ENCODE peak calls at places on chromosomes 6 and 20, in ten cellular contexts. One of them, this sample, is unnamed.

GRCh38 chr6:130840050-130840449 is 12.8 kb downstream of the SMLR1 start:
- DNase-seq in psoas muscle: no peak
- DNase-seq in HCT116: no peak
- DNase-seq in vagina: no peak
- DNase-seq in endothelial cell of umbilical vein: no peak
- DNase-seq in colonic mucosa: no peak
- DNase-seq in H9: no peak
- DNase-seq in IMR-90: no peak
- DNase-seq in effector memory CD4-positive, alpha-beta T cell: no peak
- DNase-seq in left lung: no peak
- DNase-seq in this sample: no peak

GRCh38 chr6:155690820-155691219 is 235.2 kb upstream of the NOX3 start:
- DNase-seq in psoas muscle: no peak
- DNase-seq in HCT116: no peak
- DNase-seq in vagina: no peak
- DNase-seq in endothelial cell of umbilical vein: no peak
- DNase-seq in colonic mucosa: no peak
- DNase-seq in H9: no peak
- DNase-seq in IMR-90: no peak
- DNase-seq in effector memory CD4-positive, alpha-beta T cell: no peak
- DNase-seq in left lung: no peak
- DNase-seq in this sample: no peak

GRCh38 chr20:50304883-50305635 is 114.4 kb downstream of the CEBPB start:
- DNase-seq in psoas muscle: peak; percentile 94
- DNase-seq in HCT116: no peak
- DNase-seq in vagina: no peak
- DNase-seq in endothelial cell of umbilical vein: no peak
- DNase-seq in colonic mucosa: peak; percentile 73
- DNase-seq in H9: peak; percentile 29
- DNase-seq in IMR-90: peak; percentile 99
- DNase-seq in effector memory CD4-positive, alpha-beta T cell: no peak
- DNase-seq in left lung: peak; percentile 79
- DNase-seq in this sample: peak; percentile 95

GRCh38 chr6:4606016-4606415 is 170.2 kb upstream of the CDYL start:
- DNase-seq in psoas muscle: no peak
- DNase-seq in HCT116: no peak
- DNase-seq in vagina: no peak
- DNase-seq in endothelial cell of umbilical vein: no peak
- DNase-seq in colonic mucosa: no peak
- DNase-seq in H9: no peak
- DNase-seq in IMR-90: no peak
- DNase-seq in effector memory CD4-positive, alpha-beta T cell: no peak
- DNase-seq in left lung: no peak
- DNase-seq in this sample: no peak

GRCh38 chr6:140929121-140929520 is 1203.6 kb upstream of the GJE1 start:
- DNase-seq in psoas muscle: no peak
- DNase-seq in HCT116: no peak
- DNase-seq in vagina: no peak
- DNase-seq in endothelial cell of umbilical vein: no peak
- DNase-seq in colonic mucosa: no peak
- DNase-seq in H9: no peak
- DNase-seq in IMR-90: no peak
- DNase-seq in effector memory CD4-positive, alpha-beta T cell: no peak
- DNase-seq in left lung: no peak
- DNase-seq in this sample: no peak

GRCh38 chr20:3042621-3043020 is 801 bp upstream of the GNRH2 start:
- DNase-seq in psoas muscle: peak; percentile 24
- DNase-seq in HCT116: no peak
- DNase-seq in vagina: no peak
- DNase-seq in endothelial cell of umbilical vein: no peak
- DNase-seq in colonic mucosa: no peak
- DNase-seq in H9: no peak
- DNase-seq in IMR-90: no peak
- DNase-seq in effector memory CD4-positive, alpha-beta T cell: no peak
- DNase-seq in left lung: no peak
- DNase-seq in this sample: peak; percentile 92

GRCh38 chr20:4067600-4068261 is 52.4 kb upstream of the RNF24 start:
- DNase-seq in psoas muscle: no peak
- DNase-seq in HCT116: no peak
- DNase-seq in vagina: no peak
- DNase-seq in endothelial cell of umbilical vein: peak; percentile 44
- DNase-seq in colonic mucosa: no peak
- DNase-seq in H9: no peak
- DNase-seq in IMR-90: peak; percentile 88
- DNase-seq in effector memory CD4-positive, alpha-beta T cell: no peak
- DNase-seq in left lung: no peak
- DNase-seq in this sample: no peak

GRCh38 chr20:56412473-56412790 is 372 bp downstream of the CASS4 start:
- DNase-seq in psoas muscle: no peak
- DNase-seq in HCT116: no peak
- DNase-seq in vagina: no peak
- DNase-seq in endothelial cell of umbilical vein: no peak
- DNase-seq in colonic mucosa: no peak
- DNase-seq in H9: no peak
- DNase-seq in IMR-90: no peak
- DNase-seq in effector memory CD4-positive, alpha-beta T cell: no peak
- DNase-seq in left lung: no peak
- DNase-seq in this sample: no peak

GRCh38 chr6:14464049-14464448 is 346.5 kb downstream of the CD83 start:
- DNase-seq in psoas muscle: no peak
- DNase-seq in HCT116: no peak
- DNase-seq in vagina: no peak
- DNase-seq in endothelial cell of umbilical vein: no peak
- DNase-seq in colonic mucosa: no peak
- DNase-seq in H9: peak; percentile 52
- DNase-seq in IMR-90: no peak
- DNase-seq in effector memory CD4-positive, alpha-beta T cell: no peak
- DNase-seq in left lung: no peak
- DNase-seq in this sample: no peak

GRCh38 chr6:45605971-45606370 is 228.2 kb upstream of the SUPT3H start:
- DNase-seq in psoas muscle: no peak
- DNase-seq in HCT116: no peak
- DNase-seq in vagina: no peak
- DNase-seq in endothelial cell of umbilical vein: no peak
- DNase-seq in colonic mucosa: no peak
- DNase-seq in H9: no peak
- DNase-seq in IMR-90: no peak
- DNase-seq in effector memory CD4-positive, alpha-beta T cell: no peak
- DNase-seq in left lung: no peak
- DNase-seq in this sample: no peak

GRCh38 chr20:56766528-56766927 is 137.4 kb downstream of the TFAP2C start:
- DNase-seq in psoas muscle: no peak
- DNase-seq in HCT116: no peak
- DNase-seq in vagina: no peak
- DNase-seq in endothelial cell of umbilical vein: no peak
- DNase-seq in colonic mucosa: no peak
- DNase-seq in H9: no peak
- DNase-seq in IMR-90: no peak
- DNase-seq in effector memory CD4-positive, alpha-beta T cell: no peak
- DNase-seq in left lung: no peak
- DNase-seq in this sample: no peak

GRCh38 chr6:38110407-38111025 is 291.0 kb downstream of the ZFAND3 start:
- DNase-seq in psoas muscle: peak; percentile 25
- DNase-seq in HCT116: no peak
- DNase-seq in vagina: no peak
- DNase-seq in endothelial cell of umbilical vein: no peak
- DNase-seq in colonic mucosa: no peak
- DNase-seq in H9: no peak
- DNase-seq in IMR-90: no peak
- DNase-seq in effector memory CD4-positive, alpha-beta T cell: no peak
- DNase-seq in left lung: no peak
- DNase-seq in this sample: peak; percentile 63

GRCh38 chr6:121780325-121781313 is 345.2 kb downstream of the GJA1 start:
- DNase-seq in psoas muscle: peak; percentile 89
- DNase-seq in HCT116: peak; percentile 8
- DNase-seq in vagina: no peak
- DNase-seq in endothelial cell of umbilical vein: no peak
- DNase-seq in colonic mucosa: peak; percentile 22
- DNase-seq in H9: no peak
- DNase-seq in IMR-90: peak; percentile 92
- DNase-seq in effector memory CD4-positive, alpha-beta T cell: no peak
- DNase-seq in left lung: no peak
- DNase-seq in this sample: peak; percentile 85

GRCh38 chr6:79713701-79714322 is 82.7 kb downstream of the SH3BGRL2 start:
- DNase-seq in psoas muscle: peak; percentile 17
- DNase-seq in HCT116: peak; percentile 47
- DNase-seq in vagina: no peak
- DNase-seq in endothelial cell of umbilical vein: peak; percentile 64
- DNase-seq in colonic mucosa: peak; percentile 65
- DNase-seq in H9: peak; percentile 41
- DNase-seq in IMR-90: peak; percentile 50
- DNase-seq in effector memory CD4-positive, alpha-beta T cell: no peak
- DNase-seq in left lung: no peak
- DNase-seq in this sample: peak; percentile 39

GRCh38 chr6:2999005-2999620 is 581 bp upstream of the NQO2 start:
- DNase-seq in psoas muscle: peak; percentile 85
- DNase-seq in HCT116: no peak
- DNase-seq in vagina: no peak
- DNase-seq in endothelial cell of umbilical vein: no peak
- DNase-seq in colonic mucosa: no peak
- DNase-seq in H9: no peak
- DNase-seq in IMR-90: peak; percentile 78
- DNase-seq in effector memory CD4-positive, alpha-beta T cell: peak; percentile 27
- DNase-seq in left lung: no peak
- DNase-seq in this sample: peak; percentile 82

GRCh38 chr6:168370310-168370991 is 50.9 kb upstream of the DACT2 start:
- DNase-seq in psoas muscle: peak; percentile 77
- DNase-seq in HCT116: peak; percentile 32
- DNase-seq in vagina: no peak
- DNase-seq in endothelial cell of umbilical vein: no peak
- DNase-seq in colonic mucosa: peak; percentile 86
- DNase-seq in H9: peak; percentile 85
- DNase-seq in IMR-90: no peak
- DNase-seq in effector memory CD4-positive, alpha-beta T cell: no peak
- DNase-seq in left lung: peak; percentile 88
- DNase-seq in this sample: peak; percentile 92

GRCh38 chr6:168368063-168368835 is 48.7 kb upstream of the DACT2 start:
- DNase-seq in psoas muscle: peak; percentile 23
- DNase-seq in HCT116: no peak
- DNase-seq in vagina: no peak
- DNase-seq in endothelial cell of umbilical vein: no peak
- DNase-seq in colonic mucosa: no peak
- DNase-seq in H9: no peak
- DNase-seq in IMR-90: no peak
- DNase-seq in effector memory CD4-positive, alpha-beta T cell: no peak
- DNase-seq in left lung: no peak
- DNase-seq in this sample: no peak

GRCh38 chr6:168367285-168367720 is 47.7 kb upstream of the DACT2 start:
- DNase-seq in psoas muscle: peak; percentile 25
- DNase-seq in HCT116: no peak
- DNase-seq in vagina: no peak
- DNase-seq in endothelial cell of umbilical vein: no peak
- DNase-seq in colonic mucosa: no peak
- DNase-seq in H9: no peak
- DNase-seq in IMR-90: no peak
- DNase-seq in effector memory CD4-positive, alpha-beta T cell: no peak
- DNase-seq in left lung: no peak
- DNase-seq in this sample: no peak

GRCh38 chr6:168369776-168370175 is 50.2 kb upstream of the DACT2 start:
- DNase-seq in psoas muscle: peak; percentile 2
- DNase-seq in HCT116: no peak
- DNase-seq in vagina: no peak
- DNase-seq in endothelial cell of umbilical vein: no peak
- DNase-seq in colonic mucosa: no peak
- DNase-seq in H9: no peak
- DNase-seq in IMR-90: no peak
- DNase-seq in effector memory CD4-positive, alpha-beta T cell: no peak
- DNase-seq in left lung: no peak
- DNase-seq in this sample: no peak

GRCh38 chr6:168368971-168369370 is 49.4 kb upstream of the DACT2 start:
- DNase-seq in psoas muscle: peak; percentile 6
- DNase-seq in HCT116: no peak
- DNase-seq in vagina: no peak
- DNase-seq in endothelial cell of umbilical vein: no peak
- DNase-seq in colonic mucosa: no peak
- DNase-seq in H9: no peak
- DNase-seq in IMR-90: no peak
- DNase-seq in effector memory CD4-positive, alpha-beta T cell: no peak
- DNase-seq in left lung: peak; percentile 49
- DNase-seq in this sample: no peak
- H3K9me3 ChIP-seq in psoas muscle: no peaks in the 10 kb centered on the region
- H3K9me3 ChIP-seq in HCT116: no peaks in the 10 kb centered on the region
- H3K9me3 ChIP-seq in vagina: no peaks in the 10 kb centered on the region
- H3K9me3 ChIP-seq in endothelial cell of umbilical vein: no peaks in the 10 kb centered on the region
- H3K9me3 ChIP-seq in colonic mucosa: no peaks in the 10 kb centered on the region
- H3K9me3 ChIP-seq in H9: no peaks in the 10 kb centered on the region
- H3K9me3 ChIP-seq in IMR-90: peaks cover 54% of the 10 kb centered on the region
- H3K9me3 ChIP-seq in effector memory CD4-positive, alpha-beta T cell: no peaks in the 10 kb centered on the region
- H3K9me3 ChIP-seq in left lung: no peaks in the 10 kb centered on the region
- H3K9me3 ChIP-seq in this sample: no peaks in the 10 kb centered on the region

GRCh38 chr20:63691711-63692435 is 4.6 kb upstream of the TNFRSF6B start:
- DNase-seq in psoas muscle: no peak
- DNase-seq in HCT116: no peak
- DNase-seq in vagina: no peak
- DNase-seq in endothelial cell of umbilical vein: no peak
- DNase-seq in colonic mucosa: peak; percentile 78
- DNase-seq in H9: no peak
- DNase-seq in IMR-90: no peak
- DNase-seq in effector memory CD4-positive, alpha-beta T cell: no peak
- DNase-seq in left lung: no peak
- DNase-seq in this sample: peak; percentile 25
- H3K27ac ChIP-seq in psoas muscle: no peak overlapping the region
- H3K27ac ChIP-seq in HCT116: peak overlapping the region; percentile 59
- H3K27ac ChIP-seq in vagina: no peak overlapping the region
- H3K27ac ChIP-seq in endothelial cell of umbilical vein: no peak overlapping the region
- H3K27ac ChIP-seq in colonic mucosa: peak overlapping the region; percentile 83
- H3K27ac ChIP-seq in H9: no peak overlapping the region
- H3K27ac ChIP-seq in IMR-90: no peak overlapping the region
- H3K27ac ChIP-seq in effector memory CD4-positive, alpha-beta T cell: no peak overlapping the region
- H3K27ac ChIP-seq in left lung: no peak overlapping the region
- H3K27ac ChIP-seq in this sample: no peak overlapping the region

GRCh38 chr20:39825524-39825923 is 863.4 kb downstream of the DHX35 start:
- DNase-seq in psoas muscle: no peak
- DNase-seq in HCT116: no peak
- DNase-seq in vagina: no peak
- DNase-seq in endothelial cell of umbilical vein: no peak
- DNase-seq in colonic mucosa: no peak
- DNase-seq in H9: no peak
- DNase-seq in IMR-90: no peak
- DNase-seq in effector memory CD4-positive, alpha-beta T cell: no peak
- DNase-seq in left lung: no peak
- DNase-seq in this sample: no peak
- H3K9me3 ChIP-seq in psoas muscle: no peaks in the 10 kb centered on the region
- H3K9me3 ChIP-seq in HCT116: peaks cover 4% of the 10 kb centered on the region
- H3K9me3 ChIP-seq in vagina: no peaks in the 10 kb centered on the region
- H3K9me3 ChIP-seq in endothelial cell of umbilical vein: no peaks in the 10 kb centered on the region
- H3K9me3 ChIP-seq in colonic mucosa: no peaks in the 10 kb centered on the region
- H3K9me3 ChIP-seq in H9: no peaks in the 10 kb centered on the region
- H3K9me3 ChIP-seq in IMR-90: no peaks in the 10 kb centered on the region
- H3K9me3 ChIP-seq in effector memory CD4-positive, alpha-beta T cell: no peaks in the 10 kb centered on the region
- H3K9me3 ChIP-seq in left lung: no peaks in the 10 kb centered on the region
- H3K9me3 ChIP-seq in this sample: no peaks in the 10 kb centered on the region

DNA sequence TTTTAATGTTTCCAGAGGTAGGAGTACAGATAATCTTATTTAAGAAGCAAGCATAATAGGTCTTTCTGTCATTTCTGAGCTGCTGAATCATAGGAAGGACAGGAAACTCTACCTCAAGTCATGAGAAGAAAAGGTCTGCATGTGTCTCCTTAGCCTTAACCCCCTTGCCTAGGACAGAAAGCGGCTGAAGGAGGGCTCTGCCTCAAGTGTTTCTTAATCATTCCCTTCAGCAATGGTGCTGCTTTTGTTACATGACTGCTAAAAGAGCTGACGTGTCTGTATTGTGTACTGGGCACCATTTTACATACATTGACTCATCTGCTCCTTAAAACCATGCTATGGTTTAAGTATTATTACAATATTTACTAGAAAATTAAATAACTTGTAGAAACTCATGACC is 564.0 kb upstream of the AGPAT4 start:
- DNase-seq in psoas muscle: no peak
- DNase-seq in HCT116: no peak
- DNase-seq in vagina: no peak
- DNase-seq in endothelial cell of umbilical vein: no peak
- DNase-seq in colonic mucosa: no peak
- DNase-seq in H9: no peak
- DNase-seq in IMR-90: no peak
- DNase-seq in effector memory CD4-positive, alpha-beta T cell: no peak
- DNase-seq in left lung: no peak
- DNase-seq in this sample: no peak
- H3K27ac ChIP-seq in psoas muscle: no peak overlapping the region
- H3K27ac ChIP-seq in HCT116: no peak overlapping the region
- H3K27ac ChIP-seq in vagina: no peak overlapping the region
- H3K27ac ChIP-seq in endothelial cell of umbilical vein: no peak overlapping the region
- H3K27ac ChIP-seq in colonic mucosa: no peak overlapping the region
- H3K27ac ChIP-seq in H9: no peak overlapping the region
- H3K27ac ChIP-seq in IMR-90: no peak overlapping the region
- H3K27ac ChIP-seq in effector memory CD4-positive, alpha-beta T cell: no peak overlapping the region
- H3K27ac ChIP-seq in left lung: no peak overlapping the region
- H3K27ac ChIP-seq in this sample: no peak overlapping the region